ENCODE peak calls at places on chromosomes 1 and 21, in seven cellular contexts. W is lower lobe of right lung, R is lower leg skin, X is caudate nucleus, L is NCI-H2171 treated with DMSO at 0.1 percent for 48 hours, J is SK-N-MC, A is H1. M is an unnamed sample.

GRCh38 chr1:41810446-41810845 is 108.3 kb downstream of the HIVEP3 start:
- DNase-seq in L (no peak), R (no peak), X (no peak), W (no peak), A (no peak), J (no peak), M (peak)

GRCh38 chr1:208962867-208963266 is 620.6 kb upstream of the CAMK1G start:
- DNase-seq in L (no peak), R (no peak), X (no peak), J (no peak), A (no peak), W (no peak), M (no peak)

GRCh38 chr1:226643167-226643566 is 94.6 kb downstream of the STUM start:
- DNase-seq in X (no peak), R (no peak), A (no peak), W (peak), J (no peak), L (no peak), M (no peak)

GRCh38 chr1:50667710-50668356 is 244.6 kb upstream of the DMRTA2 start:
- DNase-seq in L (no peak), W (no peak), R (no peak), A (no peak), X (no peak), J (no peak), M (no peak)

GRCh38 chr1:196464545-196464944 is 143.7 kb downstream of the KCNT2 start:
- DNase-seq in R (no peak), L (peak), J (no peak), A (no peak), X (no peak), W (no peak), M (no peak)

GRCh38 chr1:177783052-177783451 is 186.8 kb downstream of the SEC16B start:
- DNase-seq in X (no peak), A (no peak), L (no peak), J (no peak), R (no peak), W (no peak), M (no peak)

GRCh38 chr1:85200367-85200869 is 398 bp downstream of the SYDE2 start:
- DNase-seq in A (no peak), L (no peak), J (no peak), X (no peak), R (peak), W (peak), M (peak)

GRCh38 chr1:210771131-210771530 is 362.8 kb downstream of the KCNH1 start:
- DNase-seq in L (no peak), A (no peak), R (no peak), X (no peak), W (no peak), J (no peak), M (no peak)

GRCh38 chr1:94883688-94884087 is 43.2 kb downstream of the CNN3 start:
- DNase-seq in W (no peak), J (no peak), R (no peak), A (no peak), X (no peak), L (no peak), M (peak)

GRCh38 chr1:211469938-211470529 is 21.9 kb downstream of the RD3 start:
- DNase-seq in A (peak), X (peak), J (no peak), R (peak), L (peak), W (peak), M (peak)

GRCh38 chr1:15425521-15425920 is 12.7 kb upstream of the CTRC start:
- DNase-seq in R (no peak), J (no peak), L (no peak), X (no peak), A (no peak), W (no peak), M (no peak)

GRCh38 chr1:184545601-184546000 is 158.8 kb downstream of the C1orf21 start:
- DNase-seq in X (no peak), A (no peak), J (peak), L (no peak), W (no peak), R (peak), M (no peak)

GRCh38 chr1:81478217-81478616 is 322.5 kb upstream of the ADGRL2 start:
- DNase-seq in R (no peak), L (no peak), X (no peak), W (no peak), A (no peak), J (no peak), M (peak)

GRCh38 chr1:226975259-226975908 is 35.3 kb downstream of the COQ8A start:
- DNase-seq in R (no peak), L (no peak), A (no peak), X (no peak), J (no peak), W (no peak), M (no peak)

GRCh38 chr21:25639922-25640670 is 1.0 kb downstream of the JAM2 start:
- DNase-seq in J (no peak), W (no peak), X (peak), L (peak), R (no peak), A (no peak), M (no peak)

GRCh38 chr1:19758227-19758830 is 41.4 kb downstream of the TMCO4 start:
- DNase-seq in W (no peak), R (no peak), J (no peak), A (no peak), X (no peak), L (no peak), M (no peak)

GRCh38 chr1:171218661-171219060 is 29.6 kb upstream of the FMO1 start:
- DNase-seq in R (no peak), X (no peak), A (no peak), J (no peak), L (no peak), W (no peak), M (no peak)

GRCh38 chr1:92862605-92863004 is 30.8 kb downstream of the RPL5 start:
- DNase-seq in J (no peak), W (no peak), R (no peak), A (no peak), X (no peak), L (no peak), M (no peak)

GRCh38 chr1:165281207-165281901 is 75.2 kb downstream of the LMX1A start:
- DNase-seq in W (no peak), A (no peak), L (no peak), X (no peak), R (no peak), J (no peak), M (no peak)

GRCh38 chr1:218656301-218657037 is 311.3 kb downstream of the TGFB2 start:
- DNase-seq in A (no peak), J (no peak), L (no peak), X (no peak), R (no peak), W (no peak), M (no peak)

GRCh38 chr1:10721381-10722321 is 74.8 kb downstream of the CASZ1 start:
- DNase-seq in L (peak), W (no peak), X (no peak), J (no peak), R (no peak), A (no peak), M (peak)

GRCh38 chr1:228064296-228064695 is 18.2 kb upstream of the ARF1 start:
- DNase-seq in A (no peak), W (no peak), J (no peak), R (no peak), L (no peak), X (no peak), M (no peak)

M was measured in RPMI8226.